ENCODE peak calls at places on chromosomes 12 and 14, in seven cellular contexts. V is NCI-H2081; J is T47D; O is NCI-H1092; R is activated naive CD8-positive, alpha-beta T cell treated with anti-CD3 and anti-CD28 coated beads, Interleukin-2, amount 50 U/mL, for 24 hours; Y is adrenal gland; F is SIG-M5. B is an unnamed sample.

GRCh38 chr12:6233121-6233971 is 33.1 kb downstream of the CD9 start:
- DNase-seq in V (no peak), J (no peak), O (no peak), R (no peak), Y (peak), F (no peak), B (no peak)

GRCh38 chr12:45713108-45713507 is 16.4 kb upstream of the ARID2 start:
- DNase-seq in V (no peak), J (no peak), O (no peak), R (no peak), Y (no peak), F (no peak), B (no peak)

GRCh38 chr14:100652739-100653138 is 65.5 kb upstream of the BEGAIN start:
- DNase-seq in V (no peak), J (no peak), O (no peak), R (no peak), Y (no peak), F (no peak), B (no peak)

GRCh38 chr12:91418691-91419090 is 236.1 kb upstream of the DCN start:
- DNase-seq in V (no peak), J (no peak), O (no peak), R (no peak), Y (no peak), F (no peak), B (no peak)

GRCh38 chr12:122921917-122922316 is 26.0 kb upstream of the VPS37B start:
- DNase-seq in V (peak), J (no peak), O (no peak), R (no peak), Y (no peak), F (no peak), B (no peak)

GRCh38 chr14:50964683-50965390 is 20.6 kb upstream of the PYGL start:
- DNase-seq in V (peak), J (no peak), O (no peak), R (no peak), Y (peak), F (no peak), B (peak)

GRCh38 chr14:92783813-92784431 is 10.2 kb upstream of the GOLGA5 start:
- DNase-seq in V (peak), J (peak), O (peak), R (peak), Y (no peak), F (peak), B (peak)

GRCh38 chr14:64605926-64606685 is 56.3 kb downstream of the PPP1R36 start:
- DNase-seq in V (no peak), J (no peak), O (no peak), R (no peak), Y (no peak), F (no peak), B (no peak)

GRCh38 chr12:39788235-39788634 is 168.6 kb upstream of the ABCD2 start:
- DNase-seq in V (no peak), J (no peak), O (no peak), R (no peak), Y (no peak), F (no peak), B (no peak)

GRCh38 chr12:15728118-15728598 is 61.0 kb downstream of the EPS8 start:
- DNase-seq in V (no peak), J (no peak), O (no peak), R (no peak), Y (no peak), F (no peak), B (peak)

GRCh38 chr12:110853856-110854255 is 7.1 kb downstream of the CCDC63 start:
- DNase-seq in V (no peak), J (no peak), O (no peak), R (no peak), Y (no peak), F (no peak), B (no peak)

GRCh38 chr12:25427328-25428249 is 125.5 kb downstream of the LMNTD1 start:
- DNase-seq in V (no peak), J (no peak), O (no peak), R (no peak), Y (no peak), F (no peak), B (no peak)

GRCh38 chr12:75389061-75389460 is 1.8 kb upstream of the GLIPR1L2 start:
- DNase-seq in V (peak), J (no peak), O (no peak), R (no peak), Y (no peak), F (no peak), B (no peak)

GRCh38 chr12:128534906-128535305 is 267.9 kb downstream of the TMEM132C start:
- DNase-seq in V (no peak), J (no peak), O (no peak), R (no peak), Y (no peak), F (no peak), B (no peak)

GRCh38 chr12:11040162-11040561 is 9.0 kb upstream of the TAS2R31 start:
- DNase-seq in V (no peak), J (no peak), O (no peak), R (no peak), Y (no peak), F (no peak), B (no peak)

GRCh38 chr14:75271514-75271913 is 7.1 kb upstream of the FOS start:
- DNase-seq in V (no peak), J (no peak), O (no peak), R (no peak), Y (no peak), F (no peak), B (no peak)

GRCh38 chr12:131621701-131622421 is 89.0 kb upstream of the SFSWAP start:
- DNase-seq in V (no peak), J (no peak), O (no peak), R (no peak), Y (no peak), F (no peak), B (no peak)

GRCh38 chr12:8941691-8942478 is 7.6 kb downstream of the M6PR start:
- DNase-seq in V (no peak), J (no peak), O (no peak), R (no peak), Y (no peak), F (no peak), B (no peak)

GRCh38 chr14:55274144-55274543 is 2.9 kb downstream of the FBXO34 start:
- DNase-seq in V (no peak), J (no peak), O (no peak), R (no peak), Y (no peak), F (no peak), B (no peak)

GRCh38 chr14:54935958-54936357 is 33.3 kb upstream of the GCH1 start:
- DNase-seq in V (no peak), J (no peak), O (no peak), R (no peak), Y (no peak), F (no peak), B (no peak)

GRCh38 chr12:49983892-49984291 is 11.1 kb downstream of the AQP6 start:
- DNase-seq in V (peak), J (no peak), O (peak), R (no peak), Y (no peak), F (no peak), B (peak)

GRCh38 chr12:58668831-58669230 is 251.5 kb downstream of the LRIG3 start:
- DNase-seq in V (no peak), J (no peak), O (no peak), R (no peak), Y (no peak), F (no peak), B (peak)

GRCh38 chr14:34137001-34137400 is 186.1 kb upstream of the EGLN3 start:
- DNase-seq in V (no peak), J (no peak), O (peak), R (no peak), Y (no peak), F (no peak), B (no peak)

GRCh38 chr12:23337213-23337612 is 612.3 kb downstream of the SOX5 start:
- DNase-seq in V (no peak), J (no peak), O (no peak), R (no peak), Y (no peak), F (no peak), B (no peak)

GRCh38 chr12:1093166-1093751 is 102.2 kb downstream of the ERC1 start:
- DNase-seq in V (peak), J (no peak), O (peak), R (peak), Y (peak), F (no peak), B (peak)

GRCh38 chr12:104672501-104673265 is 215.9 kb downstream of the CHST11 start:
- DNase-seq in V (no peak), J (no peak), O (no peak), R (no peak), Y (peak), F (no peak), B (no peak)

GRCh38 chr12:49094104-49094948 is at the start of gene DHH:
- DNase-seq in V (peak), J (no peak), O (peak), R (no peak), Y (peak), F (no peak), B (no peak)

GRCh38 chr14:33839193-33840076 is 111.4 kb downstream of the EGLN3 start:
- DNase-seq in V (peak), J (peak), O (peak), R (peak), Y (peak), F (no peak), B (peak)

GRCh38 chr12:30753233-30753632 is 1.5 kb downstream of the CAPRIN2 start:
- DNase-seq in V (peak), J (no peak), O (no peak), R (peak), Y (no peak), F (no peak), B (no peak)

GRCh38 chr12:1369460-1369859 is 224.9 kb downstream of the FBXL14 start:
- DNase-seq in V (no peak), J (no peak), O (no peak), R (no peak), Y (no peak), F (no peak), B (no peak)

GRCh38 chr14:106442857-106443256 is 916.5 kb downstream of the TMEM121 start:
- DNase-seq in V (no peak), J (no peak), O (no peak), R (peak), Y (no peak), F (no peak), B (no peak)

GRCh38 chr14:102560436-102561261 is 31.8 kb upstream of the RCOR1 start:
- DNase-seq in V (no peak), J (no peak), O (no peak), R (no peak), Y (no peak), F (no peak), B (no peak)

GRCh38 chr12:124913474-124914391 is 717 bp downstream of the UBC start:
- DNase-seq in V (no peak), J (no peak), O (no peak), R (peak), Y (peak), F (no peak), B (no peak)

GRCh38 chr14:99137913-99138571 is 134.0 kb downstream of the BCL11B start:
- DNase-seq in V (no peak), J (peak), O (no peak), R (no peak), Y (no peak), F (no peak), B (no peak)

GRCh38 chr12:117009759-117010158 is 89.5 kb downstream of the TESC start:
- DNase-seq in V (no peak), J (no peak), O (no peak), R (no peak), Y (no peak), F (no peak), B (no peak)

GRCh38 chr14:68795602-68796417 is 2.9 kb upstream of the ZFP36L1 start:
- DNase-seq in V (peak), J (peak), O (no peak), R (peak), Y (peak), F (no peak), B (no peak)

GRCh38 chr12:124561231-124561630 is 6.2 kb downstream of the NCOR2 start:
- DNase-seq in V (no peak), J (no peak), O (no peak), R (no peak), Y (no peak), F (no peak), B (no peak)

GRCh38 chr14:96119947-96120346 is 80.8 kb downstream of the C14orf132 start:
- DNase-seq in V (no peak), J (no peak), O (no peak), R (no peak), Y (no peak), F (no peak), B (no peak)

B was measured in GM04504.